ENCODE peak calls at places on chromosomes 7 and 10, in seven cellular contexts. One of them, this sample, is unnamed.

GRCh38 chr10:132196178-132197113 is 9.7 kb downstream of the DPYSL4 start:
- DNase-seq in CD8-positive, alpha-beta T cell: no peak
- DNase-seq in psoas muscle: peak; percentile 39
- DNase-seq in upper lobe of right lung: peak; percentile 48
- DNase-seq in SJSA1: no peak
- DNase-seq in heart left ventricle: no peak
- DNase-seq in right atrium auricular region: no peak
- DNase-seq in this sample: no peak

GRCh38 chr7:135789956-135790355 is 41.3 kb upstream of the FAM180A start:
- DNase-seq in CD8-positive, alpha-beta T cell: no peak
- DNase-seq in psoas muscle: no peak
- DNase-seq in upper lobe of right lung: no peak
- DNase-seq in SJSA1: no peak
- DNase-seq in heart left ventricle: no peak
- DNase-seq in right atrium auricular region: no peak
- DNase-seq in this sample: no peak

GRCh38 chr7:128932862-128933821 is 4.6 kb upstream of the IRF5 start:
- DNase-seq in CD8-positive, alpha-beta T cell: no peak
- DNase-seq in psoas muscle: peak; percentile 45
- DNase-seq in upper lobe of right lung: peak; percentile 66
- DNase-seq in SJSA1: no peak
- DNase-seq in heart left ventricle: no peak
- DNase-seq in right atrium auricular region: no peak
- DNase-seq in this sample: no peak

GRCh38 chr7:1938788-1939433 is 268.8 kb downstream of the ELFN1 start:
- DNase-seq in CD8-positive, alpha-beta T cell: no peak
- DNase-seq in psoas muscle: no peak
- DNase-seq in upper lobe of right lung: no peak
- DNase-seq in SJSA1: no peak
- DNase-seq in heart left ventricle: no peak
- DNase-seq in right atrium auricular region: no peak
- DNase-seq in this sample: no peak

GRCh38 chr7:31633894-31634494 is 53.0 kb upstream of the PPP1R17 start:
- DNase-seq in CD8-positive, alpha-beta T cell: no peak
- DNase-seq in psoas muscle: no peak
- DNase-seq in upper lobe of right lung: no peak
- DNase-seq in SJSA1: no peak
- DNase-seq in heart left ventricle: peak; percentile 38
- DNase-seq in right atrium auricular region: no peak
- DNase-seq in this sample: peak; percentile 50

GRCh38 chr7:134297489-134297888 is 19.2 kb downstream of the SLC35B4 start:
- DNase-seq in CD8-positive, alpha-beta T cell: no peak
- DNase-seq in psoas muscle: no peak
- DNase-seq in upper lobe of right lung: no peak
- DNase-seq in SJSA1: no peak
- DNase-seq in heart left ventricle: no peak
- DNase-seq in right atrium auricular region: no peak
- DNase-seq in this sample: no peak

GRCh38 chr7:141227454-141227853 is 153.6 kb downstream of the TMEM178B start:
- DNase-seq in CD8-positive, alpha-beta T cell: no peak
- DNase-seq in psoas muscle: no peak
- DNase-seq in upper lobe of right lung: no peak
- DNase-seq in SJSA1: no peak
- DNase-seq in heart left ventricle: no peak
- DNase-seq in right atrium auricular region: no peak
- DNase-seq in this sample: no peak

GRCh38 chr7:71768470-71768869 is 636.5 kb downstream of the GALNT17 start:
- DNase-seq in CD8-positive, alpha-beta T cell: no peak
- DNase-seq in psoas muscle: no peak
- DNase-seq in upper lobe of right lung: no peak
- DNase-seq in SJSA1: no peak
- DNase-seq in heart left ventricle: no peak
- DNase-seq in right atrium auricular region: no peak
- DNase-seq in this sample: no peak

GRCh38 chr10:118955531-118956252 is 73.8 kb upstream of the NANOS1 start:
- DNase-seq in CD8-positive, alpha-beta T cell: no peak
- DNase-seq in psoas muscle: no peak
- DNase-seq in upper lobe of right lung: no peak
- DNase-seq in SJSA1: peak; percentile 22
- DNase-seq in heart left ventricle: no peak
- DNase-seq in right atrium auricular region: peak; percentile 48
- DNase-seq in this sample: no peak

GRCh38 chr7:95632609-95633008 is 36.3 kb upstream of the PDK4 start:
- DNase-seq in CD8-positive, alpha-beta T cell: no peak
- DNase-seq in psoas muscle: no peak
- DNase-seq in upper lobe of right lung: no peak
- DNase-seq in SJSA1: no peak
- DNase-seq in heart left ventricle: no peak
- DNase-seq in right atrium auricular region: peak; percentile 72
- DNase-seq in this sample: no peak

GRCh38 chr7:39697481-39697880 is 74.1 kb downstream of the RALA start:
- DNase-seq in CD8-positive, alpha-beta T cell: no peak
- DNase-seq in psoas muscle: no peak
- DNase-seq in upper lobe of right lung: no peak
- DNase-seq in SJSA1: no peak
- DNase-seq in heart left ventricle: no peak
- DNase-seq in right atrium auricular region: no peak
- DNase-seq in this sample: no peak

GRCh38 chr10:122464575-122464974 is 3.2 kb downstream of the HTRA1 start:
- DNase-seq in CD8-positive, alpha-beta T cell: no peak
- DNase-seq in psoas muscle: no peak
- DNase-seq in upper lobe of right lung: no peak
- DNase-seq in SJSA1: peak; percentile 28
- DNase-seq in heart left ventricle: no peak
- DNase-seq in right atrium auricular region: no peak
- DNase-seq in this sample: no peak
- H3K27me3 ChIP-seq in CD8-positive, alpha-beta T cell: peaks cover 12% of the 10 kb centered on the region
- H3K27me3 ChIP-seq in psoas muscle: no peaks in the 10 kb centered on the region
- H3K27me3 ChIP-seq in upper lobe of right lung: no peaks in the 10 kb centered on the region
- H3K27me3 ChIP-seq in SJSA1: peaks cover 28% of the 10 kb centered on the region
- H3K27me3 ChIP-seq in heart left ventricle: no peaks in the 10 kb centered on the region
- H3K27me3 ChIP-seq in right atrium auricular region: no peaks in the 10 kb centered on the region
- H3K27me3 ChIP-seq in this sample: peaks cover 37% of the 10 kb centered on the region

GRCh38 chr10:29694121-29694520 is 59.4 kb upstream of the SVIL start:
- DNase-seq in CD8-positive, alpha-beta T cell: no peak
- DNase-seq in psoas muscle: no peak
- DNase-seq in upper lobe of right lung: no peak
- DNase-seq in SJSA1: no peak
- DNase-seq in heart left ventricle: no peak
- DNase-seq in right atrium auricular region: no peak
- DNase-seq in this sample: no peak

GRCh38 chr10:29688230-29688634 is 53.5 kb upstream of the SVIL start:
- DNase-seq in CD8-positive, alpha-beta T cell: no peak
- DNase-seq in psoas muscle: no peak
- DNase-seq in upper lobe of right lung: no peak
- DNase-seq in SJSA1: no peak
- DNase-seq in heart left ventricle: no peak
- DNase-seq in right atrium auricular region: no peak
- DNase-seq in this sample: peak; percentile 68

GRCh38 chr10:29691564-29692064 is 56.8 kb upstream of the SVIL start:
- DNase-seq in CD8-positive, alpha-beta T cell: no peak
- DNase-seq in psoas muscle: no peak
- DNase-seq in upper lobe of right lung: no peak
- DNase-seq in SJSA1: no peak
- DNase-seq in heart left ventricle: peak; percentile 51
- DNase-seq in right atrium auricular region: peak; percentile 64
- DNase-seq in this sample: no peak

GRCh38 chr10:29689001-29689400 is 54.2 kb upstream of the SVIL start:
- DNase-seq in CD8-positive, alpha-beta T cell: no peak
- DNase-seq in psoas muscle: no peak
- DNase-seq in upper lobe of right lung: no peak
- DNase-seq in SJSA1: peak; percentile 54
- DNase-seq in heart left ventricle: no peak
- DNase-seq in right atrium auricular region: no peak
- DNase-seq in this sample: no peak

GRCh38 chr10:29692121-29692539 is 57.4 kb upstream of the SVIL start:
- DNase-seq in CD8-positive, alpha-beta T cell: no peak
- DNase-seq in psoas muscle: no peak
- DNase-seq in upper lobe of right lung: no peak
- DNase-seq in SJSA1: no peak
- DNase-seq in heart left ventricle: no peak
- DNase-seq in right atrium auricular region: no peak
- DNase-seq in this sample: no peak
- H3K27ac ChIP-seq in CD8-positive, alpha-beta T cell: no peak overlapping the region
- H3K27ac ChIP-seq in psoas muscle: peak overlapping the region; percentile 61
- H3K27ac ChIP-seq in upper lobe of right lung: peak overlapping the region; percentile 73
- H3K27ac ChIP-seq in SJSA1: peak overlapping the region; percentile 33
- H3K27ac ChIP-seq in heart left ventricle: peak overlapping the region; percentile 52
- H3K27ac ChIP-seq in right atrium auricular region: peak overlapping the region; percentile 51
- H3K27ac ChIP-seq in this sample: no peak overlapping the region

GRCh38 chr10:109616356-109616755 is 307.0 kb downstream of the XPNPEP1 start:
- DNase-seq in CD8-positive, alpha-beta T cell: no peak
- DNase-seq in psoas muscle: no peak
- DNase-seq in upper lobe of right lung: no peak
- DNase-seq in SJSA1: no peak
- DNase-seq in heart left ventricle: no peak
- DNase-seq in right atrium auricular region: no peak
- DNase-seq in this sample: no peak

GRCh38 chr10:109619914-109620313 is 303.4 kb downstream of the XPNPEP1 start:
- DNase-seq in CD8-positive, alpha-beta T cell: no peak
- DNase-seq in psoas muscle: no peak
- DNase-seq in upper lobe of right lung: no peak
- DNase-seq in SJSA1: no peak
- DNase-seq in heart left ventricle: no peak
- DNase-seq in right atrium auricular region: no peak
- DNase-seq in this sample: no peak

GRCh38 chr10:109618748-109619147 is 304.6 kb downstream of the XPNPEP1 start:
- DNase-seq in CD8-positive, alpha-beta T cell: no peak
- DNase-seq in psoas muscle: no peak
- DNase-seq in upper lobe of right lung: no peak
- DNase-seq in SJSA1: no peak
- DNase-seq in heart left ventricle: no peak
- DNase-seq in right atrium auricular region: no peak
- DNase-seq in this sample: no peak
- H3K36me3 ChIP-seq in CD8-positive, alpha-beta T cell: no peaks in the 10 kb centered on the region
- H3K36me3 ChIP-seq in psoas muscle: no peaks in the 10 kb centered on the region
- H3K36me3 ChIP-seq in upper lobe of right lung: no peaks in the 10 kb centered on the region
- H3K36me3 ChIP-seq in SJSA1: no peaks in the 10 kb centered on the region
- H3K36me3 ChIP-seq in heart left ventricle: no peaks in the 10 kb centered on the region
- H3K36me3 ChIP-seq in right atrium auricular region: no peaks in the 10 kb centered on the region
- H3K36me3 ChIP-seq in this sample: no peaks in the 10 kb centered on the region

DNA sequence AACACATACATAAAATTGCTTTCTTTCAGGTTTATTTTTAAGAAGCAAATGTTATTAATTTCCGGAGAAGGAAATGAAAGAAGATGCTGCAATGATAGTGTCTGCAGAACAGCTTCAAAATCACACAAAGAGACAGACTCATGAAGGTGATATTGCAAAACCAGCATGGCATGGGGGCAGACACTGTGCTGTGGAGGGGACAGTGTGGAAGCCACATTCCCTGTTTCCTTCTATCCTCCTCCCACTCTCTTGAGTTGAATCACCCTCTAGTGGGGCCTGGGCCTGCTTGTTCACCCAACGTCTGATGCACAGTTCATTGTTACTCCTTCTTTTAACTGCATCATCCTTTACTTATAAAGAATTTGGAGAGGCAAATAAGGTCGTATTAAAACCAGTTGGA is 104.0 kb upstream of the INSIG1 start:
- DNase-seq in CD8-positive, alpha-beta T cell: no peak
- DNase-seq in psoas muscle: no peak
- DNase-seq in upper lobe of right lung: no peak
- DNase-seq in SJSA1: no peak
- DNase-seq in heart left ventricle: no peak
- DNase-seq in right atrium auricular region: no peak
- DNase-seq in this sample: no peak
- H3K27me3 ChIP-seq in CD8-positive, alpha-beta T cell: no peaks in the 10 kb centered on the region
- H3K27me3 ChIP-seq in psoas muscle: no peaks in the 10 kb centered on the region
- H3K27me3 ChIP-seq in upper lobe of right lung: peaks cover 7% of the 10 kb centered on the region
- H3K27me3 ChIP-seq in SJSA1: peaks cover 2% of the 10 kb centered on the region
- H3K27me3 ChIP-seq in heart left ventricle: peaks cover 19% of the 10 kb centered on the region
- H3K27me3 ChIP-seq in right atrium auricular region: no peaks in the 10 kb centered on the region
- H3K27me3 ChIP-seq in this sample: no peaks in the 10 kb centered on the region

DNA sequence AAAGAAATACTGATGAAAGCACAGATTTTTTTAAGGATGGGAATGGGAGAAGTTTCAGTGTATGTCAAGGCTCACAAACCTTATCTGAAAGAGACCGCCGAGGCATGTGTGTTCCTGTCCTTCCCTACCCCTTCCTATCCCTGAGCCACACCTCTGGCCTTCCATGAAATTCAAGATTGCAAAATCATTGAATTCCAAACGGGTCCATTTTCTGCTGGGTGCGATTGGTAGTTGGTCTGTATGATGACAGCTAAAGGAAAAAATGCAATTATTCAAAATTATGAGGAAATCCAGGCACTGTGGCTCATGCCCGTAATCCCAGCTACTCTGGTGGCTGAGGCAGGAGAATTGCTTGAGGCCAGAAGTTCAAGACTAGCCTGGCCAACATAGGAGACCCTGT is 170.1 kb downstream of the ARHGAP12 start:
- DNase-seq in CD8-positive, alpha-beta T cell: no peak
- DNase-seq in psoas muscle: no peak
- DNase-seq in upper lobe of right lung: no peak
- DNase-seq in SJSA1: no peak
- DNase-seq in heart left ventricle: no peak
- DNase-seq in right atrium auricular region: peak; percentile 74
- DNase-seq in this sample: no peak
- H3K27ac ChIP-seq in CD8-positive, alpha-beta T cell: no peak overlapping the region
- H3K27ac ChIP-seq in psoas muscle: peak overlapping the region; percentile 98
- H3K27ac ChIP-seq in upper lobe of right lung: no peak overlapping the region
- H3K27ac ChIP-seq in SJSA1: no peak overlapping the region
- H3K27ac ChIP-seq in heart left ventricle: peak overlapping the region; percentile 92
- H3K27ac ChIP-seq in right atrium auricular region: peak overlapping the region; percentile 99
- H3K27ac ChIP-seq in this sample: no peak overlapping the region

GRCh38 chr7:18461785-18462467 is 33.6 kb upstream of the HDAC9 start:
- DNase-seq in CD8-positive, alpha-beta T cell: no peak
- DNase-seq in psoas muscle: no peak
- DNase-seq in upper lobe of right lung: no peak
- DNase-seq in SJSA1: no peak
- DNase-seq in heart left ventricle: no peak
- DNase-seq in right atrium auricular region: no peak
- DNase-seq in this sample: no peak
- H3K36me3 ChIP-seq in CD8-positive, alpha-beta T cell: no peaks in the 10 kb centered on the region
- H3K36me3 ChIP-seq in psoas muscle: no peaks in the 10 kb centered on the region
- H3K36me3 ChIP-seq in upper lobe of right lung: no peaks in the 10 kb centered on the region
- H3K36me3 ChIP-seq in SJSA1: no peaks in the 10 kb centered on the region
- H3K36me3 ChIP-seq in heart left ventricle: no peaks in the 10 kb centered on the region
- H3K36me3 ChIP-seq in right atrium auricular region: no peaks in the 10 kb centered on the region
- H3K36me3 ChIP-seq in this sample: no peaks in the 10 kb centered on the region

DNA sequence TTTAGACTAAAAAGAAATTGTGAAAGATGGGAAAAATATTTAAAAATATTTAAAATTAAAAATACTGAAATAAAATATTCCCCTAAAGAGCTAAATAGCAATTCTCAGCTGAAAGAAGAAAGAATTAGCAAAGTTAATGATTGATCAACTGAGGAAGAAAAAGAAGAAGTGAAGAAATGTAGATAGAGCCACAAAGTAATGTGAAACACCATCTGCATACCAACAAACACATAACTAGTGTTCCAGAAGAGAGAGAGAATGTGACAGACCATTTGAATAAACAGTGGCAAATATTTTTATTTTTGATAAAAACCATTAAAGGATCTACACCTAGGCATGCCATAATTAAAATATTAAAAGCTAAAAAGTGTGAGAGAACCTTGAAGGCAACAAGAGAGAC is 784.5 kb upstream of the ZWINT start:
- DNase-seq in CD8-positive, alpha-beta T cell: no peak
- DNase-seq in psoas muscle: no peak
- DNase-seq in upper lobe of right lung: no peak
- DNase-seq in SJSA1: no peak
- DNase-seq in heart left ventricle: no peak
- DNase-seq in right atrium auricular region: no peak
- DNase-seq in this sample: no peak
- H3K27me3 ChIP-seq in CD8-positive, alpha-beta T cell: no peaks in the 10 kb centered on the region
- H3K27me3 ChIP-seq in psoas muscle: no peaks in the 10 kb centered on the region
- H3K27me3 ChIP-seq in upper lobe of right lung: no peaks in the 10 kb centered on the region
- H3K27me3 ChIP-seq in SJSA1: no peaks in the 10 kb centered on the region
- H3K27me3 ChIP-seq in heart left ventricle: no peaks in the 10 kb centered on the region
- H3K27me3 ChIP-seq in right atrium auricular region: no peaks in the 10 kb centered on the region
- H3K27me3 ChIP-seq in this sample: peaks cover 25% of the 10 kb centered on the region

This sample was measured in iPS DF 6.9.